ENCODE peak calls at places on chromosomes 13 and 19, in seven cellular contexts. One of them, this sample, is unnamed.
A peak's percentile ranks its signal among the peaks of the same experiment; 100 is the strongest.

GRCh38 chr13:96899946-96900345 is 94.3 kb downstream of the OXGR1 start:
- DNase-seq in GM20000: no peak
- DNase-seq in cardiac muscle cell: no peak
- DNase-seq in globus pallidus: no peak
- DNase-seq in GDM1: no peak
- DNase-seq in anterior cingulate cortex: no peak
- DNase-seq in CD8-positive, alpha-beta memory T cell: no peak
- DNase-seq in this sample: no peak

GRCh38 chr13:95601216-95601615 is 43.3 kb downstream of the DZIP1 start:
- DNase-seq in GM20000: no peak
- DNase-seq in cardiac muscle cell: no peak
- DNase-seq in globus pallidus: no peak
- DNase-seq in GDM1: no peak
- DNase-seq in anterior cingulate cortex: no peak
- DNase-seq in CD8-positive, alpha-beta memory T cell: no peak
- DNase-seq in this sample: no peak

GRCh38 chr19:50002386-50002960 is 22.7 kb downstream of the VRK3 start:
- DNase-seq in GM20000: no peak
- DNase-seq in cardiac muscle cell: no peak
- DNase-seq in globus pallidus: no peak
- DNase-seq in GDM1: no peak
- DNase-seq in anterior cingulate cortex: no peak
- DNase-seq in CD8-positive, alpha-beta memory T cell: no peak
- DNase-seq in this sample: no peak

GRCh38 chr19:49417090-49417489 is 6.2 kb downstream of the PTH2 start:
- DNase-seq in GM20000: peak; percentile 12
- DNase-seq in cardiac muscle cell: no peak
- DNase-seq in globus pallidus: no peak
- DNase-seq in GDM1: no peak
- DNase-seq in anterior cingulate cortex: no peak
- DNase-seq in CD8-positive, alpha-beta memory T cell: no peak
- DNase-seq in this sample: no peak

GRCh38 chr13:31174018-31174417 is 12.3 kb upstream of the HSPH1 start:
- DNase-seq in GM20000: no peak
- DNase-seq in cardiac muscle cell: peak; percentile 64
- DNase-seq in globus pallidus: peak; percentile 51
- DNase-seq in GDM1: no peak
- DNase-seq in anterior cingulate cortex: no peak
- DNase-seq in CD8-positive, alpha-beta memory T cell: no peak
- DNase-seq in this sample: no peak

GRCh38 chr19:52590728-52591127 is 20.6 kb downstream of the ZNF701 start:
- DNase-seq in GM20000: no peak
- DNase-seq in cardiac muscle cell: no peak
- DNase-seq in globus pallidus: no peak
- DNase-seq in GDM1: no peak
- DNase-seq in anterior cingulate cortex: no peak
- DNase-seq in CD8-positive, alpha-beta memory T cell: no peak
- DNase-seq in this sample: no peak

GRCh38 chr13:43196171-43196611 is 172.8 kb downstream of the DNAJC15 start:
- DNase-seq in GM20000: no peak
- DNase-seq in cardiac muscle cell: peak; percentile 53
- DNase-seq in globus pallidus: peak; percentile 7
- DNase-seq in GDM1: no peak
- DNase-seq in anterior cingulate cortex: no peak
- DNase-seq in CD8-positive, alpha-beta memory T cell: no peak
- DNase-seq in this sample: no peak

GRCh38 chr19:4051175-4052101 is 15.3 kb downstream of the ZBTB7A start:
- DNase-seq in GM20000: no peak
- DNase-seq in cardiac muscle cell: peak; percentile 54
- DNase-seq in globus pallidus: no peak
- DNase-seq in GDM1: no peak
- DNase-seq in anterior cingulate cortex: no peak
- DNase-seq in CD8-positive, alpha-beta memory T cell: no peak
- DNase-seq in this sample: no peak

GRCh38 chr19:2782357-2782935 is 627 bp downstream of the SGTA start:
- DNase-seq in GM20000: no peak
- DNase-seq in cardiac muscle cell: peak; percentile 5
- DNase-seq in globus pallidus: no peak
- DNase-seq in GDM1: no peak
- DNase-seq in anterior cingulate cortex: no peak
- DNase-seq in CD8-positive, alpha-beta memory T cell: no peak
- DNase-seq in this sample: no peak

GRCh38 chr13:99969368-99969933 is 2.1 kb downstream of the ZIC5 start:
- DNase-seq in GM20000: no peak
- DNase-seq in cardiac muscle cell: no peak
- DNase-seq in globus pallidus: no peak
- DNase-seq in GDM1: no peak
- DNase-seq in anterior cingulate cortex: no peak
- DNase-seq in CD8-positive, alpha-beta memory T cell: no peak
- DNase-seq in this sample: no peak

GRCh38 chr13:27022571-27023311 is 148.9 kb downstream of the USP12 start:
- DNase-seq in GM20000: no peak
- DNase-seq in cardiac muscle cell: peak; percentile 49
- DNase-seq in globus pallidus: peak; percentile 79
- DNase-seq in GDM1: no peak
- DNase-seq in anterior cingulate cortex: peak; percentile 39
- DNase-seq in CD8-positive, alpha-beta memory T cell: no peak
- DNase-seq in this sample: no peak

GRCh38 chr19:19040417-19040816 is 7.0 kb downstream of the ARMC6 start:
- DNase-seq in GM20000: no peak
- DNase-seq in cardiac muscle cell: peak; percentile 96
- DNase-seq in globus pallidus: no peak
- DNase-seq in GDM1: no peak
- DNase-seq in anterior cingulate cortex: no peak
- DNase-seq in CD8-positive, alpha-beta memory T cell: no peak
- DNase-seq in this sample: no peak

GRCh38 chr13:113839536-113840204 is 24.2 kb downstream of the GAS6 start:
- DNase-seq in GM20000: no peak
- DNase-seq in cardiac muscle cell: no peak
- DNase-seq in globus pallidus: no peak
- DNase-seq in GDM1: no peak
- DNase-seq in anterior cingulate cortex: no peak
- DNase-seq in CD8-positive, alpha-beta memory T cell: no peak
- DNase-seq in this sample: no peak

GRCh38 chr13:30141773-30142501 is 165.4 kb downstream of the KATNAL1 start:
- DNase-seq in GM20000: no peak
- DNase-seq in cardiac muscle cell: no peak
- DNase-seq in globus pallidus: no peak
- DNase-seq in GDM1: no peak
- DNase-seq in anterior cingulate cortex: no peak
- DNase-seq in CD8-positive, alpha-beta memory T cell: no peak
- DNase-seq in this sample: no peak

GRCh38 chr19:10010247-10010691 is at the start of gene COL5A3:
- DNase-seq in GM20000: no peak
- DNase-seq in cardiac muscle cell: peak; percentile 72
- DNase-seq in globus pallidus: no peak
- DNase-seq in GDM1: no peak
- DNase-seq in anterior cingulate cortex: no peak
- DNase-seq in CD8-positive, alpha-beta memory T cell: no peak
- DNase-seq in this sample: no peak

GRCh38 chr13:94667190-94667589 is 45.2 kb downstream of the SOX21 start:
- DNase-seq in GM20000: no peak
- DNase-seq in cardiac muscle cell: no peak
- DNase-seq in globus pallidus: no peak
- DNase-seq in GDM1: no peak
- DNase-seq in anterior cingulate cortex: no peak
- DNase-seq in CD8-positive, alpha-beta memory T cell: no peak
- DNase-seq in this sample: no peak

GRCh38 chr19:14073925-14074838 is 1.6 kb downstream of the MISP3 start:
- DNase-seq in GM20000: peak; percentile 34
- DNase-seq in cardiac muscle cell: no peak
- DNase-seq in globus pallidus: peak; percentile 44
- DNase-seq in GDM1: no peak
- DNase-seq in anterior cingulate cortex: peak; percentile 42
- DNase-seq in CD8-positive, alpha-beta memory T cell: no peak
- DNase-seq in this sample: no peak

GRCh38 chr13:53953205-53953604 is 924.6 kb downstream of the OLFM4 start:
- DNase-seq in GM20000: no peak
- DNase-seq in cardiac muscle cell: no peak
- DNase-seq in globus pallidus: no peak
- DNase-seq in GDM1: no peak
- DNase-seq in anterior cingulate cortex: no peak
- DNase-seq in CD8-positive, alpha-beta memory T cell: no peak
- DNase-seq in this sample: peak; percentile 11

GRCh38 chr19:3366761-3367571 is 583 bp downstream of the NFIC start:
- DNase-seq in GM20000: peak; percentile 71
- DNase-seq in cardiac muscle cell: peak; percentile 52
- DNase-seq in globus pallidus: peak; percentile 59
- DNase-seq in GDM1: peak; percentile 18
- DNase-seq in anterior cingulate cortex: peak; percentile 52
- DNase-seq in CD8-positive, alpha-beta memory T cell: no peak
- DNase-seq in this sample: no peak

GRCh38 chr19:51742736-51743288 is 8.9 kb downstream of the FPR1 start:
- DNase-seq in GM20000: no peak
- DNase-seq in cardiac muscle cell: no peak
- DNase-seq in globus pallidus: no peak
- DNase-seq in GDM1: no peak
- DNase-seq in anterior cingulate cortex: no peak
- DNase-seq in CD8-positive, alpha-beta memory T cell: no peak
- DNase-seq in this sample: no peak

GRCh38 chr13:91144054-91144453 is 203.4 kb upstream of the MIR17HG start:
- DNase-seq in GM20000: no peak
- DNase-seq in cardiac muscle cell: no peak
- DNase-seq in globus pallidus: no peak
- DNase-seq in GDM1: peak; percentile 81
- DNase-seq in anterior cingulate cortex: no peak
- DNase-seq in CD8-positive, alpha-beta memory T cell: no peak
- DNase-seq in this sample: no peak

GRCh38 chr13:55566334-55566733 is 1574.4 kb upstream of the PRR20A start:
- DNase-seq in GM20000: no peak
- DNase-seq in cardiac muscle cell: no peak
- DNase-seq in globus pallidus: no peak
- DNase-seq in GDM1: no peak
- DNase-seq in anterior cingulate cortex: no peak
- DNase-seq in CD8-positive, alpha-beta memory T cell: no peak
- DNase-seq in this sample: no peak

GRCh38 chr13:47337781-47338507 is 441.1 kb upstream of the HTR2A start:
- DNase-seq in GM20000: no peak
- DNase-seq in cardiac muscle cell: peak; percentile 58
- DNase-seq in globus pallidus: no peak
- DNase-seq in GDM1: no peak
- DNase-seq in anterior cingulate cortex: no peak
- DNase-seq in CD8-positive, alpha-beta memory T cell: no peak
- DNase-seq in this sample: no peak

GRCh38 chr13:24063281-24063851 is 97.2 kb upstream of the SPATA13 start:
- DNase-seq in GM20000: no peak
- DNase-seq in cardiac muscle cell: peak; percentile 78
- DNase-seq in globus pallidus: no peak
- DNase-seq in GDM1: peak; percentile 62
- DNase-seq in anterior cingulate cortex: no peak
- DNase-seq in CD8-positive, alpha-beta memory T cell: no peak
- DNase-seq in this sample: no peak

GRCh38 chr13:81770868-81771505 is 1430.1 kb upstream of the SPRY2 start:
- DNase-seq in GM20000: no peak
- DNase-seq in cardiac muscle cell: no peak
- DNase-seq in globus pallidus: no peak
- DNase-seq in GDM1: no peak
- DNase-seq in anterior cingulate cortex: no peak
- DNase-seq in CD8-positive, alpha-beta memory T cell: no peak
- DNase-seq in this sample: no peak

GRCh38 chr19:46944918-46945628 is 74.6 kb upstream of the NPAS1 start:
- DNase-seq in GM20000: no peak
- DNase-seq in cardiac muscle cell: peak; percentile 62
- DNase-seq in globus pallidus: peak; percentile 91
- DNase-seq in GDM1: no peak
- DNase-seq in anterior cingulate cortex: peak; percentile 64
- DNase-seq in CD8-positive, alpha-beta memory T cell: no peak
- DNase-seq in this sample: peak; percentile 67

This sample was measured in NCI-H2107.